ENCODE peak calls at places on chromosomes 16 and 17, in seven cellular contexts. One of them, this sample, is unnamed.

GRCh38 chr17:44352922-44353655 is 8.0 kb downstream of the GRN start:
- DNase-seq in IMR-90: no peak
- DNase-seq in K562: no peak
- DNase-seq in H1: no peak
- DNase-seq in GM12878: no peak
- DNase-seq in HCT116: no peak
- DNase-seq in HepG2: no peak
- DNase-seq in this sample: no peak

GRCh38 chr17:63911657-63912100 is 621 bp upstream of the CSHL1 start:
- DNase-seq in GM12878: no peak
- DNase-seq in H1: no peak
- DNase-seq in IMR-90: peak; percentile 8
- DNase-seq in HepG2: no peak
- DNase-seq in K562: peak; percentile 64
- DNase-seq in HCT116: peak; percentile 16
- DNase-seq in this sample: peak; percentile 88

GRCh38 chr17:65542595-65542994 is 18.9 kb downstream of the AXIN2 start:
- DNase-seq in K562: no peak
- DNase-seq in IMR-90: no peak
- DNase-seq in HCT116: no peak
- DNase-seq in HepG2: no peak
- DNase-seq in H1: no peak
- DNase-seq in GM12878: no peak
- DNase-seq in this sample: no peak

GRCh38 chr17:66661411-66661843 is 173.5 kb upstream of the CACNG5 start:
- DNase-seq in HepG2: no peak
- DNase-seq in GM12878: no peak
- DNase-seq in K562: peak; percentile 73
- DNase-seq in HCT116: peak; percentile 95
- DNase-seq in H1: no peak
- DNase-seq in IMR-90: peak; percentile 56
- DNase-seq in this sample: no peak

GRCh38 chr17:75897076-75898019 is 597 bp upstream of the TRIM65 start:
- DNase-seq in HCT116: no peak
- DNase-seq in HepG2: no peak
- DNase-seq in IMR-90: no peak
- DNase-seq in GM12878: no peak
- DNase-seq in H1: no peak
- DNase-seq in K562: no peak
- DNase-seq in this sample: no peak

GRCh38 chr17:4533522-4534502 is 21.4 kb downstream of the MYBBP1A start:
- DNase-seq in H1: no peak
- DNase-seq in HepG2: peak; percentile 38
- DNase-seq in IMR-90: no peak
- DNase-seq in HCT116: no peak
- DNase-seq in K562: no peak
- DNase-seq in GM12878: no peak
- DNase-seq in this sample: peak; percentile 91

GRCh38 chr17:78672880-78673371 is 95.7 kb upstream of the DNAH17 start:
- DNase-seq in K562: no peak
- DNase-seq in GM12878: no peak
- DNase-seq in HepG2: no peak
- DNase-seq in IMR-90: no peak
- DNase-seq in H1: no peak
- DNase-seq in HCT116: no peak
- DNase-seq in this sample: no peak

GRCh38 chr16:11004351-11004750 is 60.0 kb downstream of the CLEC16A start:
- DNase-seq in K562: no peak
- DNase-seq in HCT116: no peak
- DNase-seq in IMR-90: peak; percentile 51
- DNase-seq in HepG2: no peak
- DNase-seq in GM12878: no peak
- DNase-seq in H1: no peak
- DNase-seq in this sample: no peak

GRCh38 chr16:61957075-61957474 is 79.2 kb downstream of the CDH8 start:
- DNase-seq in HCT116: no peak
- DNase-seq in IMR-90: no peak
- DNase-seq in K562: no peak
- DNase-seq in H1: no peak
- DNase-seq in GM12878: no peak
- DNase-seq in HepG2: no peak
- DNase-seq in this sample: no peak

GRCh38 chr17:17495448-17496188 is 577 bp downstream of the RASD1 start:
- DNase-seq in GM12878: no peak
- DNase-seq in HepG2: no peak
- DNase-seq in IMR-90: peak; percentile 4
- DNase-seq in HCT116: no peak
- DNase-seq in K562: no peak
- DNase-seq in H1: no peak
- DNase-seq in this sample: no peak

GRCh38 chr17:540632-541031 is 174.0 kb downstream of the VPS53 start:
- DNase-seq in GM12878: no peak
- DNase-seq in H1: no peak
- DNase-seq in HepG2: no peak
- DNase-seq in HCT116: no peak
- DNase-seq in IMR-90: no peak
- DNase-seq in K562: no peak
- DNase-seq in this sample: no peak

GRCh38 chr16:85104821-85105391 is 7.4 kb downstream of the CIBAR2 start:
- DNase-seq in K562: no peak
- DNase-seq in IMR-90: no peak
- DNase-seq in HCT116: no peak
- DNase-seq in HepG2: no peak
- DNase-seq in H1: no peak
- DNase-seq in GM12878: peak; percentile 21
- DNase-seq in this sample: no peak

GRCh38 chr17:83099570-83100181 is 20.3 kb downstream of the METRNL start:
- DNase-seq in HCT116: no peak
- DNase-seq in GM12878: no peak
- DNase-seq in K562: no peak
- DNase-seq in HepG2: no peak
- DNase-seq in H1: no peak
- DNase-seq in IMR-90: no peak
- DNase-seq in this sample: peak; percentile 70

GRCh38 chr16:15523092-15523541 is 88.7 kb downstream of the BMERB1 start:
- DNase-seq in IMR-90: no peak
- DNase-seq in H1: no peak
- DNase-seq in HCT116: peak; percentile 45
- DNase-seq in HepG2: peak; percentile 58
- DNase-seq in GM12878: no peak
- DNase-seq in K562: peak; percentile 27
- DNase-seq in this sample: no peak

GRCh38 chr17:45650601-45651000 is 133.5 kb upstream of the CRHR1 start:
- DNase-seq in HCT116: no peak
- DNase-seq in IMR-90: peak; percentile 6
- DNase-seq in GM12878: no peak
- DNase-seq in K562: no peak
- DNase-seq in H1: no peak
- DNase-seq in HepG2: no peak
- DNase-seq in this sample: no peak

GRCh38 chr16:59632266-59632855 is 898.2 kb upstream of the GOT2 start:
- DNase-seq in H1: no peak
- DNase-seq in IMR-90: peak; percentile 68
- DNase-seq in HCT116: no peak
- DNase-seq in GM12878: no peak
- DNase-seq in HepG2: no peak
- DNase-seq in K562: peak; percentile 24
- DNase-seq in this sample: no peak

GRCh38 chr17:19003966-19004600 is 481 bp downstream of the FAM83G start:
- DNase-seq in HCT116: no peak
- DNase-seq in H1: no peak
- DNase-seq in GM12878: no peak
- DNase-seq in K562: peak; percentile 41
- DNase-seq in HepG2: peak; percentile 50
- DNase-seq in IMR-90: peak; percentile 36
- DNase-seq in this sample: peak; percentile 54

GRCh38 chr16:21593530-21594289 is 5.7 kb upstream of the METTL9 start:
- DNase-seq in HepG2: no peak
- DNase-seq in IMR-90: no peak
- DNase-seq in HCT116: no peak
- DNase-seq in GM12878: no peak
- DNase-seq in H1: no peak
- DNase-seq in K562: no peak
- DNase-seq in this sample: no peak

GRCh38 chr17:15516150-15516549 is 47.1 kb downstream of the TVP23C start:
- DNase-seq in HCT116: no peak
- DNase-seq in GM12878: no peak
- DNase-seq in HepG2: no peak
- DNase-seq in K562: no peak
- DNase-seq in IMR-90: peak; percentile 75
- DNase-seq in H1: no peak
- DNase-seq in this sample: no peak

GRCh38 chr17:32525116-32525515 is 38.3 kb downstream of the CDK5R1 start:
- DNase-seq in IMR-90: peak; percentile 57
- DNase-seq in GM12878: no peak
- DNase-seq in H1: no peak
- DNase-seq in HepG2: no peak
- DNase-seq in K562: peak; percentile 11
- DNase-seq in HCT116: no peak
- DNase-seq in this sample: no peak

GRCh38 chr17:43864161-43864706 is 17.3 kb downstream of the CD300LG start:
- DNase-seq in GM12878: no peak
- DNase-seq in H1: no peak
- DNase-seq in K562: no peak
- DNase-seq in HCT116: no peak
- DNase-seq in HepG2: no peak
- DNase-seq in IMR-90: no peak
- DNase-seq in this sample: no peak

GRCh38 chr16:20928774-20929411 is 28.3 kb downstream of the LYRM1 start:
- DNase-seq in K562: no peak
- DNase-seq in HCT116: no peak
- DNase-seq in GM12878: no peak
- DNase-seq in HepG2: no peak
- DNase-seq in IMR-90: no peak
- DNase-seq in H1: no peak
- DNase-seq in this sample: no peak

GRCh38 chr17:41907633-41908539 is 10.9 kb downstream of the ACLY start:
- DNase-seq in IMR-90: peak; percentile 42
- DNase-seq in K562: no peak
- DNase-seq in GM12878: no peak
- DNase-seq in HepG2: peak; percentile 97
- DNase-seq in H1: no peak
- DNase-seq in HCT116: no peak
- DNase-seq in this sample: peak; percentile 84

GRCh38 chr16:7013990-7014389 is 318.7 kb upstream of the RBFOX1 start:
- DNase-seq in HCT116: no peak
- DNase-seq in H1: no peak
- DNase-seq in IMR-90: peak; percentile 5
- DNase-seq in K562: peak; percentile 41
- DNase-seq in GM12878: no peak
- DNase-seq in HepG2: peak; percentile 40
- DNase-seq in this sample: no peak

GRCh38 chr17:80380068-80381061 is 34.6 kb upstream of the ENDOV start:
- DNase-seq in HCT116: no peak
- DNase-seq in IMR-90: no peak
- DNase-seq in HepG2: no peak
- DNase-seq in H1: no peak
- DNase-seq in GM12878: no peak
- DNase-seq in K562: no peak
- DNase-seq in this sample: no peak
- H3K36me3 ChIP-seq in HCT116: peaks cover 34% of the 10 kb centered on the region
- H3K36me3 ChIP-seq in IMR-90: peaks cover 76% of the 10 kb centered on the region
- H3K36me3 ChIP-seq in HepG2: peaks cover 42% of the 10 kb centered on the region
- H3K36me3 ChIP-seq in H1: peaks cover 44% of the 10 kb centered on the region
- H3K36me3 ChIP-seq in GM12878: peaks cover 43% of the 10 kb centered on the region
- H3K36me3 ChIP-seq in K562: peaks cover 72% of the 10 kb centered on the region
- H3K36me3 ChIP-seq in this sample: peaks cover 85% of the 10 kb centered on the region

GRCh38 chr17:79806863-79807720 is 10.2 kb upstream of the CBX8 start:
- DNase-seq in H1: no peak
- DNase-seq in GM12878: no peak
- DNase-seq in IMR-90: no peak
- DNase-seq in K562: no peak
- DNase-seq in HepG2: no peak
- DNase-seq in HCT116: no peak
- DNase-seq in this sample: no peak
- TF ChIP-seq RAD21 in H1: no peak
- TF ChIP-seq RAD21 in GM12878: no peak
- TF ChIP-seq RAD21 in IMR-90: no peak
- TF ChIP-seq RAD21 in K562: no peak
- TF ChIP-seq RAD21 in HepG2: no peak
- TF ChIP-seq RAD21 in HCT116: no peak
- TF ChIP-seq RAD21 in this sample: no peak

DNA sequence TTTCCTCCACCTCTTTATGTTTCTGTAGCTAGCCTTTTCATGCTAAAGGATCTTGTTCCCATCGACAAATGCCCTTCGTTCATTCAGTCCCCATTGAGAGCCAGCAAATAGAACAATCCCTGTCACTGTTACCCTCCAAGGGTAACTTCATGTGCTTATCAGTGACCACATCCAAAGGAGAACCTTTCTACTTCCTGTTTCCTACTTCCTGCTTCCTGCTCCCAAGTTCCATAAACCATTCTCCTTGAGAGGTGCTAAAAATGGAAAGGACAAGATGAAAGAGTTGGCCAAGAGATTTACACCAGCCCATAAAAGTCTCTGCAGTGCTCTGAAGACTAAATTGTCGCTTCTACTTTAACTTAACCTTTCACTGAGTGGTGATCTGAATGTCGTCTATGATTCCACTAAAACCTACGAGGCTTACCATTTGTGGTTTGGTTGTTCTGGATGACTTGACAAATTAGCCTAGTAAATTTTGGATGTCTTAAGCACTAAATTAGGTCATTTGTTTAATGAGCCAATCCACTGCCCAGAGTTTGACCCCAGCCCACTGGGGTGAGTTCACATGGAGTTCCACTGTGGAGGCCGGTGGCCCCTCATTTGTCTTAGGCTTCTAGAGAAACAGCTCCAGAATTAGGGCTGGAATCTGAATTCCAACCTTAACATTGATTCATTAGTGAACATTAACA is 333.1 kb downstream of the FOXL1 start:
- DNase-seq in IMR-90: no peak
- DNase-seq in GM12878: no peak
- DNase-seq in H1: no peak
- DNase-seq in HCT116: no peak
- DNase-seq in K562: no peak
- DNase-seq in HepG2: no peak
- DNase-seq in this sample: no peak
- H3K36me3 ChIP-seq in IMR-90: no peaks in the 10 kb centered on the region
- H3K36me3 ChIP-seq in GM12878: no peaks in the 10 kb centered on the region
- H3K36me3 ChIP-seq in H1: no peaks in the 10 kb centered on the region
- H3K36me3 ChIP-seq in HCT116: no peaks in the 10 kb centered on the region
- H3K36me3 ChIP-seq in K562: no peaks in the 10 kb centered on the region
- H3K36me3 ChIP-seq in HepG2: no peaks in the 10 kb centered on the region
- H3K36me3 ChIP-seq in this sample: no peaks in the 10 kb centered on the region

DNA sequence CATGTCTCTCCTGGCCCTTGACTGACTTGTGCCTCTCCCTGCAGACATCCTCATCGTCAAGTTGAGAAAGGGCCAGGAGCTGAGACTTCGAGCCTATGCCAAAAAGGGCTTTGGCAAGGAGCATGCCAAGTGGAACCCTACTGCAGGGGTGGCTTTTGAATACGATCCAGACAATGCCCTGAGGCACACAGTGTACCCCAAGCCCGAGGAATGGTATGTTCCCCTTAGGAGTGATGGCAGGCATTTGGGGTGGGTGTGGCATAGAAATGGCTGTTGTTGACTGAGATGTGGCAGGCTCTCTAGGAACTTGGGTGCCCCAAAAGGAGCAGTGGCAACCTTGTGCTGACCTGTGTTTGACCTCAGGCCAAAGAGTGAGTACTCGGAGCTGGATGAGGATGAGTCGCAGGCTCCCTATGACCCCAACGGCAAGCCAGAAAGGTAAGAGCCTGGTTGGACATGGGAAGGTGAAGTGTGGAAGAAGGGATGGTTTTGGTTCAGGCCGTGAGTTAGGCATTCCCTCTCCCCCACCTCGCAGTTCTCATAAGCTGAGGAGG is 7.5 kb downstream of the POLR2C start:
- DNase-seq in K562: no peak
- DNase-seq in HepG2: no peak
- DNase-seq in IMR-90: no peak
- DNase-seq in HCT116: no peak
- DNase-seq in H1: no peak
- DNase-seq in GM12878: no peak
- DNase-seq in this sample: peak; percentile 38
- TF ChIP-seq RAD21 in K562: no peak
- TF ChIP-seq RAD21 in HepG2: no peak
- TF ChIP-seq RAD21 in IMR-90: no peak
- TF ChIP-seq RAD21 in HCT116: no peak
- TF ChIP-seq RAD21 in H1: no peak
- TF ChIP-seq RAD21 in GM12878: no peak
- TF ChIP-seq RAD21 in this sample: no peak

This sample was measured in SK-N-SH.